ENCODE peak calls at places on chromosomes 4 and X, in nine cellular contexts. B, G, T, R, K, L, H, E and U are unnamed samples.

GRCh38 chr4:54320826-54321320 is 91.8 kb downstream of the PDGFRA start:
- DNase-seq in B (no peak), G (no peak), T (no peak), R (no peak), K (no peak), L (no peak), H (no peak), E (no peak), U (no peak)

GRCh38 chrX:50971390-50971789 is 60.9 kb downstream of the BMP15 start:
- DNase-seq in B (no peak), G (no peak), T (no peak), R (no peak), K (peak), L (no peak), H (no peak), E (no peak), U (peak)

GRCh38 chr4:25172964-25173917 is 13.0 kb upstream of the SEPSECS start:
- DNase-seq in B (no peak), G (no peak), T (peak), R (no peak), K (peak), L (no peak), H (peak), E (peak), U (peak)

GRCh38 chrX:119667111-119667928 is 25.6 kb downstream of the SEPTIN6 start:
- DNase-seq in B (no peak), G (no peak), T (no peak), R (no peak), K (no peak), L (peak), H (peak), E (no peak), U (no peak)

GRCh38 chr4:151472711-151473110 is 63.7 kb downstream of the FHIP1A start:
- DNase-seq in B (no peak), G (no peak), T (no peak), R (no peak), K (peak), L (no peak), H (no peak), E (no peak), U (no peak)

GRCh38 chr4:185792384-185793146 is 19.4 kb downstream of the SORBS2 start:
- DNase-seq in B (no peak), G (no peak), T (peak), R (no peak), K (peak), L (no peak), H (peak), E (no peak), U (peak)

GRCh38 chr4:185915271-185915670 is 103.3 kb upstream of the SORBS2 start:
- DNase-seq in B (no peak), G (no peak), T (no peak), R (no peak), K (no peak), L (no peak), H (no peak), E (no peak), U (no peak)

GRCh38 chrX:20266810-20267598 is at the start of gene RPS6KA3:
- DNase-seq in B (peak), G (peak), T (no peak), R (peak), K (peak), L (peak), H (peak), E (peak), U (peak)

GRCh38 chr4:27000820-27001219 is 140.2 kb downstream of the STIM2 start:
- DNase-seq in B (no peak), G (no peak), T (no peak), R (no peak), K (peak), L (no peak), H (no peak), E (no peak), U (no peak)

GRCh38 chr4:151674804-151675290 is 86.0 kb downstream of the GATB start:
- DNase-seq in B (no peak), G (no peak), T (no peak), R (peak), K (peak), L (peak), H (no peak), E (peak), U (peak)

GRCh38 chrX:40090050-40090804 is 7.5 kb downstream of the BCOR start:
- DNase-seq in B (no peak), G (no peak), T (no peak), R (peak), K (peak), L (no peak), H (no peak), E (peak), U (no peak)
- H3K4me3 ChIP-seq in B (no peak), G (peak), T (no peak), R (peak), K (peak), L (peak), H (peak), E (peak), U (peak)

DNA sequence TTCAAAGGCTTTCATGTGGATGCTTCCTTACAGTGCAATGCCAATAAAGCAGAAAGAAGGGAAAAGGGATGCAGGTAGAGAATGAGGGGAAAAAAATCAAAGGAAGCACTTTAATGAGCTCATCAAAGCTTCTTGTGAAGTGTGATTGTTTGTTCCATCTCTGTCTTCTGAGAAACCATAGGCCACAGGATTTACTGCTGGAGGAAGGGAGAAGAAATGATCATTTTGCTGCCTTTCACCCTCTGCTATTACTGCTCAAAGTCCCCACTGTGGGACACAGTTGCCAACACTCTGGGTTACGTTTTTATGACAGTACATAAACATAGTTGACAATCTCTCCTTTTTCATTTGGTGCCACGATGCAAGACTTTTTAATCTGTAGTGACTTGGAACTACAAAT is 558.0 kb upstream of the TECRL start:
- DNase-seq in B (no peak), G (no peak), T (no peak), R (no peak), K (no peak), L (no peak), H (no peak), E (no peak), U (no peak)
- H3K4me3 ChIP-seq in B (no peak), G (no peak), T (no peak), R (no peak), K (no peak), L (no peak), H (no peak), E (no peak), U (no peak)

GRCh38 chrX:86379209-86379608 is 231.0 kb downstream of the DACH2 start:
- DNase-seq in B (no peak), G (no peak), T (no peak), R (no peak), K (no peak), L (no peak), H (no peak), E (no peak), U (no peak)
- H3K4me3 ChIP-seq in B (no peak), G (no peak), T (no peak), R (no peak), K (no peak), L (no peak), H (no peak), E (no peak), U (no peak)

DNA sequence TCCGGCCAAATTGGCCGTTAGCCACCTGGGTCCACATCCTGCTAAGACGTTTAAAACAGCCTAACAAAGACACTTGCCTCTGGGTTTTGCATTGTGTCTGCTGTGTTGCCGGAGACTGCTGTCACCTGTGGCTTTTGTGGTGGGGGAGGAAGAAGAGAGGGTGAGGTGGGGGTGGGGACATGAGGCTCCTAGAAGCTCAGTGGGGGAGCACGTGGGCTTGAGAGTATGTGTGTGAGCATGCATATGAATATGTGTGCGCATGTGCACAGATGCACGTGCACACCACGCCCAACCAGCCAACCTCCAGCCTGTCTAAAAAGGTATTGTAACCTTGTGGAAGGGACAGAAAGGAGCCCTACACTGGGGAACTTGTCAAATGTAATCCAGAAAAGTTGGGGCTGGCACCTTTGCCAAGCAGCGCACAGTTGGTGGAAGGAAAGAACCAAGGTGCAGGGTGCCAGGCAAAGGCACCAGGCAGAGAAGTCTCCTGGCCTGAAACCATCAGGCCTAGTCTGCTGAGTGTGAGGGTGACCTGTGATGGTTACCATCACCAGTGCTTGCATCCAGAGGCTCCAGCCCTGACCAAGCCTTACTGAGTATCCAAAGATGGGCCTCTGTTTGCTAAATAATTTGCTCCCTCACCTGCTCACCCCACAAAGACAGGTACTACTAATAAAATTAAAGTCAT is 10.1 kb upstream of the SASH3 start:
- DNase-seq in B (peak), G (peak), T (no peak), R (no peak), K (no peak), L (no peak), H (no peak), E (no peak), U (no peak)
- H3K4me3 ChIP-seq in B (no peak), G (no peak), T (no peak), R (no peak), K (no peak), L (no peak), H (no peak), E (no peak), U (no peak)

GRCh38 chr4:182616476-182616875 is 300.7 kb downstream of the DCTD start:
- DNase-seq in B (no peak), G (no peak), T (no peak), R (no peak), K (no peak), L (no peak), H (no peak), E (no peak), U (no peak)
- H3K4me3 ChIP-seq in B (no peak), G (no peak), T (no peak), R (no peak), K (no peak), L (no peak), H (no peak), E (no peak), U (no peak)